ENCODE peak calls at places on chromosomes 7 and 10, in ten cellular contexts. C is astrocyte of the cerebellum, A is GM23338, Q is choroid plexus epithelial cell, I is right lobe of liver, U is body of pancreas, Z is dorsolateral prefrontal cortex, G is heart left ventricle, D is cardiac muscle cell, W is colonic mucosa. R is an unnamed sample.

GRCh38 chr7:131522325-131522920 is 34.0 kb downstream of the PODXL start:
- DNase-seq in U (no peak), A (no peak), G (no peak), I (no peak), Z (no peak), D (no peak), Q (no peak), W (no peak), C (no peak), R (peak; percentile 78)

GRCh38 chr7:35657125-35657524 is 37.8 kb downstream of the HERPUD2 start:
- DNase-seq in U (no peak), G (no peak), C (no peak), I (no peak), Q (no peak), D (no peak), Z (no peak), W (no peak), A (no peak), R (no peak)

GRCh38 chr7:67137464-67137863 is 140.8 kb downstream of the TYW1 start:
- DNase-seq in Z (no peak), I (no peak), D (no peak), Q (no peak), G (no peak), U (no peak), W (no peak), A (no peak), C (no peak), R (no peak)

GRCh38 chr10:30190831-30191552 is 131.6 kb upstream of the JCAD start:
- DNase-seq in I (no peak), C (no peak), W (no peak), U (no peak), D (no peak), Q (no peak), A (no peak), G (no peak), Z (no peak), R (no peak)

GRCh38 chr7:43586251-43586900 is 3.5 kb downstream of the STK17A start:
- DNase-seq in Z (no peak), W (no peak), C (no peak), U (no peak), I (no peak), A (no peak), Q (peak; percentile 67), D (no peak), G (no peak), R (no peak)

GRCh38 chr10:91420868-91421267 is 10.7 kb downstream of the HECTD2 start:
- DNase-seq in Z (no peak), G (no peak), A (no peak), C (no peak), W (no peak), I (no peak), Q (peak; percentile 45), U (no peak), D (no peak), R (no peak)

GRCh38 chr10:94074462-94074861 is 80.7 kb downstream of the PLCE1 start:
- DNase-seq in I (no peak), Z (no peak), Q (no peak), U (no peak), W (no peak), D (no peak), A (no peak), C (no peak), G (no peak), R (no peak)

GRCh38 chr10:23293973-23294372 is 50.6 kb downstream of the C10orf67 start:
- DNase-seq in I (no peak), D (no peak), U (no peak), A (no peak), Q (no peak), G (no peak), C (no peak), Z (no peak), W (no peak), R (no peak)

GRCh38 chr10:96319754-96320514 is 15.7 kb downstream of the DNTT start:
- DNase-seq in D (peak; percentile 2), I (no peak), C (no peak), Q (peak; percentile 4), A (no peak), U (no peak), G (no peak), W (no peak), Z (no peak), R (peak; percentile 5)

GRCh38 chr7:41754046-41754445 is 51.2 kb upstream of the INHBA start:
- DNase-seq in Q (no peak), D (no peak), G (no peak), Z (no peak), W (no peak), C (no peak), I (no peak), U (no peak), A (no peak), R (no peak)
- TF ChIP-seq CTCF in Q (no peak), D (no peak), G (no peak), Z (no peak), W (no peak), C (no peak), I (no peak), U (no peak), A (no peak), R (no peak)

GRCh38 chr10:84331091-84331490 is 2.7 kb downstream of the CCSER2 start:
- DNase-seq in C (no peak), A (no peak), G (no peak), U (no peak), Q (no peak), I (no peak), D (no peak), Z (no peak), W (no peak), R (no peak)
- H3K4me3 ChIP-seq in C (no peak overlapping the region), A (no peak overlapping the region), G (no peak overlapping the region), U (no peak overlapping the region), Q (no peak overlapping the region), I (no peak overlapping the region), D (no peak overlapping the region), Z (no peak overlapping the region), W (no peak overlapping the region), R (no peak overlapping the region)

DNA sequence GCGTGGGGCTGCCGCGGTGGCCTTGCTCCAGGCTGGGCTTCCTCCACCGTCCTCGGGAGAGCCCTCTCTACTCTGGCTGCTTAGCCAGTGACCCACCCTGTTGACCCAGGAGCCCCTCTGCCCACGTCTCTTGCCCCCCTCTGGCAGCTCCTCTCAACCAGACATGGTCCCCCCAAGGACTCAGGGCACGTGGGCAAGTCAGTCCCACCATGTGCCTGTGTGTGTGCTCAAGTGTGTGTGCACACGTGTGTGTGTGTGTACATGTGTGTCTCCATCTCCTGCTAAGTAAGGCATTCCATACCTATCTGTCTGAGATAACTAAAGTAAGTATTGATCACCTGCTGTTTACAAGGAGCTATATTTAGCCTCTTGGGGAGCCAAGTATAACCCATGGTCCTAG is 101.0 kb downstream of the C10orf105 start:
- DNase-seq in Q (no peak), D (no peak), G (no peak), U (no peak), W (no peak), A (no peak), I (no peak), C (no peak), Z (no peak), R (no peak)
- TF ChIP-seq CTCF in Q (no peak), D (no peak), G (no peak), U (no peak), W (no peak), A (no peak), I (no peak), C (no peak), Z (no peak), R (no peak)

GRCh38 chr7:140197938-140198337 is 21.2 kb upstream of the KDM7A start:
- DNase-seq in D (no peak), W (no peak), A (no peak), Q (no peak), C (no peak), I (no peak), Z (no peak), G (no peak), U (no peak), R (no peak)

GRCh38 chr7:140201393-140201792 is 24.6 kb upstream of the KDM7A start:
- DNase-seq in G (no peak), D (no peak), A (peak; percentile 57), Z (no peak), W (no peak), Q (no peak), C (no peak), I (no peak), U (no peak), R (no peak)

GRCh38 chr7:140203556-140203955 is 26.8 kb upstream of the KDM7A start:
- DNase-seq in C (no peak), Q (no peak), Z (no peak), I (no peak), W (no peak), G (no peak), A (no peak), D (no peak), U (no peak), R (no peak)

GRCh38 chr7:140197218-140197890 is 20.6 kb upstream of the KDM7A start:
- DNase-seq in D (no peak), W (no peak), Z (no peak), U (no peak), C (no peak), A (peak; percentile 21), Q (no peak), I (no peak), G (no peak), R (no peak)

DNA sequence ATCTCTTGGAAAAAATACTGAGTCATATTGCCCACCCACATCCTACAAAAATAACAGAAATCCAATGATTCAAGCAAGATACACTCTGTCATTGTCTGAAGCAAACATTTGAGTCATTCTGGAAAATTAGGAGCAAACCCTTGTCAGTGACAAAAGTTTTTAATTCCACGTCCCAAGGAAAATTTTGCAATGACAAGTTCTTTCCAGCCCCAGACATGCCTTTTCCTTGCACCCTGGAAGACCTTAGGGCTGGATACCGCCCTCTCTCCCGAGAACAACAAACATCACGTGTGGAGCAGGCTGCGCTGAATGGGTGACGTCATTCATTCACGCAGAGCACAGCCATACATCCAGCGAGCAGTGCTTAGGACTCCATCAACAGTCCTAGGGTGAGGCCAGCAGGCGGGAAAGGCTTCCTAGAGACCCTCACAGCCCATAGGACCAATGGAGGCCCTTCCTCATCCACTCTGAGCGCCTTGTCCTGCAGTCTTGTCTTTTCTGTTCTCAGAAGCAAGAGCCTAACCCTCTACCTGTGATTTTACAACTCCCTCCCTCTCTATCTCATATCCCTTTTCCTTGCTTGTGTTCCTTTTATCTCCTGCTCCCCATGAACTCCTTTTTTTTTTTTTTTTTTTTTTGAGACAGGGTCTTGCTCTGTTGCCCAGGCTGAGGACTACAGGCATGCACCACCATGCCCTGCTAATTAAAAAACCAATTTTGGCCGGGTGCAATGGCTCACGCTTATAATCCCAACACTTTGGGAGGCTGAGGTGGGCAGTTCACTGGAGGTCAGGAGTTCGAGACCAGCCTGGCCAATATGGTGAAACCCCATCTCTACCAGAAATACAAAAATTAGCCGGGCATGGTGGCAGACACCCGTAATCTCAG is 23.6 kb upstream of the KDM7A start:
- DNase-seq in I (no peak), C (no peak), A (no peak), G (peak; percentile 33), D (peak; percentile 80), W (peak; percentile 66), Z (no peak), Q (peak; percentile 75), U (peak; percentile 22), R (peak; percentile 57)
- H3K4me3 ChIP-seq in I (no peak overlapping the region), C (no peak overlapping the region), A (no peak overlapping the region), G (no peak overlapping the region), D (no peak overlapping the region), W (no peak overlapping the region), Z (no peak overlapping the region), Q (no peak overlapping the region), U (no peak overlapping the region), R (no peak overlapping the region)

GRCh38 chr7:14924398-14924797 is 21.8 kb upstream of the DGKB start:
- DNase-seq in W (no peak), Q (peak; percentile 47), Z (no peak), G (no peak), U (no peak), D (peak; percentile 32), C (no peak), I (no peak), A (no peak), R (no peak)
- TF ChIP-seq CTCF in W (no peak), Q (peak; percentile 33), Z (no peak), G (peak; percentile 19), U (no peak), D (no peak), C (no peak), I (peak; percentile 22), A (no peak), R (no peak)